ENCODE peak calls at places on chromosome 22, in six cellular contexts. B is MM.1S, Q is GM23338, E is PC-3, W is HCT116, G is GM23248. N is an unnamed sample.

GRCh38 chr22:27113211-27114030 is 456.0 kb downstream of the MIAT start:
- DNase-seq in B (no peak), Q (no peak), E (peak), G (peak), W (peak), N (peak)

GRCh38 chr22:25495286-25495685 is 69.2 kb upstream of the GRK3 start:
- DNase-seq in Q (no peak), G (no peak), W (no peak), B (no peak), E (no peak), N (peak)

GRCh38 chr22:48908547-48908946 is 919.1 kb downstream of the BRD1 start:
- DNase-seq in E (no peak), G (no peak), Q (no peak), W (no peak), B (no peak), N (no peak)

GRCh38 chr22:20530368-20531153 is 23.2 kb downstream of the MED15 start:
- DNase-seq in W (peak), G (peak), B (no peak), E (peak), Q (no peak), N (peak)

GRCh38 chr22:50672471-50673230 is at the start of gene SHANK3:
- DNase-seq in B (no peak), W (no peak), Q (peak), E (no peak), G (no peak), N (peak)

GRCh38 chr22:30441088-30441487 is 15.5 kb downstream of the MTFP1 start:
- DNase-seq in E (no peak), Q (no peak), B (no peak), G (no peak), W (no peak), N (no peak)

GRCh38 chr22:45240810-45241631 is at the start of gene KIAA0930:
- DNase-seq in G (peak), W (peak), B (peak), Q (peak), E (peak), N (peak)

GRCh38 chr22:50293441-50294318 is 13.8 kb downstream of the PLXNB2 start:
- DNase-seq in E (peak), Q (peak), B (no peak), W (no peak), G (peak), N (peak)

GRCh38 chr22:46373166-46373565 is 37.7 kb downstream of the TRMU start:
- DNase-seq in G (no peak), B (no peak), W (no peak), E (no peak), Q (no peak), N (no peak)

GRCh38 chr22:30386960-30387848 is at the start of gene RNF215:
- DNase-seq in Q (peak), G (peak), E (peak), W (peak), B (peak), N (peak)

GRCh38 chr22:21042978-21043855 is 2.5 kb upstream of the LRRC74B start:
- DNase-seq in E (peak), W (no peak), B (no peak), G (peak), Q (no peak), N (no peak)

GRCh38 chr22:31107206-31108118 is at the start of gene SELENOM:
- DNase-seq in E (peak), W (peak), Q (peak), B (peak), G (peak), N (peak)

GRCh38 chr22:20551805-20552449 is 44.5 kb downstream of the MED15 start:
- DNase-seq in B (no peak), E (no peak), G (peak), Q (no peak), W (no peak), N (no peak)

GRCh38 chr22:31276426-31277167 is 15.7 kb downstream of the PIK3IP1 start:
- DNase-seq in B (no peak), W (no peak), Q (no peak), G (no peak), E (no peak), N (no peak)

GRCh38 chr22:32998373-32998772 is 59.8 kb downstream of the SYN3 start:
- DNase-seq in E (no peak), G (no peak), Q (no peak), W (no peak), B (no peak), N (no peak)

GRCh38 chr22:47125603-47126002 is 363.2 kb downstream of the TBC1D22A start:
- DNase-seq in W (peak), Q (peak), B (no peak), E (no peak), G (peak), N (no peak)

GRCh38 chr22:21754523-21755128 is 19.0 kb upstream of the YPEL1 start:
- DNase-seq in E (no peak), G (peak), W (no peak), Q (no peak), B (no peak), N (no peak)

GRCh38 chr22:49763696-49764095 is 64.0 kb downstream of the BRD1 start:
- DNase-seq in G (no peak), Q (no peak), B (no peak), W (no peak), E (no peak), N (no peak)

GRCh38 chr22:49780992-49781782 is 46.5 kb downstream of the BRD1 start:
- DNase-seq in E (no peak), B (no peak), W (no peak), Q (no peak), G (no peak), N (no peak)

GRCh38 chr22:31122196-31122531 is 602 bp upstream of the INPP5J start:
- DNase-seq in W (no peak), B (no peak), E (no peak), Q (no peak), G (no peak), N (no peak)

GRCh38 chr22:41001722-41002122 is 50.5 kb downstream of the RBX1 start:
- DNase-seq in B (no peak), W (no peak), E (peak), Q (no peak), G (peak), N (peak)

GRCh38 chr22:49685686-49686085 is 142.0 kb downstream of the BRD1 start:
- DNase-seq in E (no peak), Q (no peak), G (no peak), W (no peak), B (no peak), N (no peak)

GRCh38 chr22:48957987-48958321 is 869.7 kb downstream of the BRD1 start:
- DNase-seq in G (no peak), W (no peak), Q (no peak), E (no peak), B (no peak), N (no peak)

GRCh38 chr22:19797631-19798319 is 37.2 kb downstream of the TBX1 start:
- DNase-seq in W (no peak), G (no peak), E (no peak), Q (no peak), B (no peak), N (no peak)

GRCh38 chr22:25992331-25992730 is 176.9 kb upstream of the SEZ6L start:
- DNase-seq in W (no peak), G (no peak), B (no peak), Q (no peak), E (no peak), N (no peak)

GRCh38 chr22:39997421-39997820 is 2.7 kb downstream of the FAM83F start:
- DNase-seq in E (no peak), W (no peak), Q (no peak), B (no peak), G (no peak), N (no peak)

GRCh38 chr22:40000171-40000570 is 5.4 kb downstream of the FAM83F start:
- DNase-seq in G (no peak), W (no peak), E (no peak), Q (no peak), B (no peak), N (no peak)

GRCh38 chr22:39999144-39999757 is 4.5 kb downstream of the FAM83F start:
- DNase-seq in G (peak), W (no peak), B (no peak), Q (no peak), E (no peak), N (peak)

GRCh38 chr22:39996732-39997131 is 2.0 kb downstream of the FAM83F start:
- DNase-seq in B (no peak), Q (no peak), E (no peak), G (no peak), W (no peak), N (no peak)

GRCh38 chr22:39997939-39998726 is 3.4 kb downstream of the FAM83F start:
- DNase-seq in E (peak), G (no peak), B (no peak), Q (peak), W (no peak), N (peak)
- TF ChIP-seq EZH2phosphoT487 in E (no peak), G (no peak), B (no peak), Q (no peak), W (no peak), N (no peak)

DNA sequence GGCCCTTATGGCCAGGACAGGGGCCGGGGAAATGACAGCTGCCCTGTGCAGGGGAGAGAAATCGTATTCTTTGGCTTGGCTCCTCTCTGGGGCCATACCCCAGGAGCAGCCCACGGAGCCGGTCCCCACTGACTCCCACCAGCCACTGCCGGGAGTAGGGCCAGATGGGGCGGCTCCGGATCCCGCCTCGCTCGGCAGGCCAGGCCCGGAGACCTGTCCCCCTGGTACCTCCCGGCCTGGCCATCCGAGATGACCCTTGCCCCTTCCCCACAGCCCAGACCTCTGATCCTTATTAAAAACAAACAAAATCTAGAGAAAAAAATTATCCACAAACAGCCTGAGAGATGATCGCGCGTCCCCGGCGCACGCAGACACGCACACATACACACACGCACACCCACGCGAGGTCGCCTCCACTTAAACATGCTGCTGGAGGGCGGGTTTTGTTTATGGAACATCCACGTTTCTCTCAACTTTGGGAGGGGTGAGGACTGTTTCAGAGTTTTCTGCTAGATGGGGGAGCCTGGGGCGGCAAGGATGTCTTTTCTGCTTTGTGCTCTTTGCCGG is 59.1 kb downstream of the IGLL1 start:
- DNase-seq in E (no peak), W (no peak), B (no peak), Q (no peak), G (peak), N (peak)
- TF ChIP-seq EZH2phosphoT487 in E (no peak), W (no peak), B (no peak), Q (no peak), G (no peak), N (no peak)

GRCh38 chr22:38874529-38875222 is 2.7 kb upstream of the CBX6 start:
- DNase-seq in B (no peak), G (no peak), E (no peak), W (no peak), Q (no peak), N (no peak)
- TF ChIP-seq EZH2phosphoT487 in B (no peak), G (no peak), E (no peak), W (no peak), Q (no peak), N (no peak)

GRCh38 chr22:42992092-42992491 is 22.9 kb downstream of the PACSIN2 start:
- DNase-seq in Q (no peak), G (no peak), E (no peak), W (no peak), B (no peak), N (no peak)

GRCh38 chr22:42992886-42993479 is 22.0 kb downstream of the PACSIN2 start:
- DNase-seq in W (no peak), E (no peak), Q (no peak), G (no peak), B (no peak), N (no peak)

GRCh38 chr22:42993651-42994275 is 21.2 kb downstream of the PACSIN2 start:
- DNase-seq in B (no peak), E (peak), W (no peak), Q (no peak), G (peak), N (no peak)

GRCh38 chr22:42991010-42991651 is 23.8 kb downstream of the PACSIN2 start:
- DNase-seq in G (peak), B (no peak), E (peak), Q (no peak), W (no peak), N (peak)

DNA sequence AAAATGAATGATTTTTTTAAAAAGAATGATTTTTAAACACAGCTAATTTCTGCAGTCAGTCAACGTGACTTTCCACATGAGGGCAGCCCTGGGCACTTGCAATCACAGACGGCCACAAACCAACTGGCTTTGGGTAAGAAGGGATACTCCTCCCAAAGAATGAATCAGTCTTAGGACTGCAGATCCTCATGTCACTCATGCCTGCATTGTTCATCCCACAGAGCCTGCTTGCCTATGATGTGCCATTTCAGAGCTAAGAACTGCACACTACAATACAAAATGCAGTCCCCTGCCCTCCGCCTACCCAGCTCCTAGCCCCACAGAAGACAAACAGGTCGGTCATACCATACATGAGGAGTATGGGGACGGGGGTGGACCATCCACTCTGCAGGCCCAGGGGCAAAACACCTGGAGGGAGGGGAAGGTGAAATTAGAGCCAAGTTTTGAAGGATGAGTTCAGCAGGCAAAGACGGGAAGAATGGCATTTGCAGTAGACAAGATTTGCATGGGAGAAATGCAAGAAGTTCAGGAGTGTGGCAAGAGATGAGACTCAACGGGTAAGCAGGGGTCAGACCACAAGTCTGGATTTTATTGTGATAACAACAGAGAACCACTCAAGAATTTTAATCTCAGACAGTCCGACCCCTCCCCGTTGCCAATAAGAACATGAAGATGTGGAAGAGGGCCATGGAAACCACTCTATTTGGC is 24.7 kb downstream of the PACSIN2 start:
- DNase-seq in G (peak), Q (peak), B (no peak), E (peak), W (no peak), N (peak)
- TF ChIP-seq EZH2phosphoT487 in G (no peak), Q (no peak), B (no peak), E (no peak), W (no peak), N (no peak)

GRCh38 chr22:28172948-28173360 is 253.9 kb upstream of the PITPNB start:
- DNase-seq in B (no peak), G (peak), Q (no peak), E (peak), W (no peak), N (peak)
- TF ChIP-seq EZH2phosphoT487 in B (no peak), G (no peak), Q (no peak), E (no peak), W (no peak), N (no peak)

DNA sequence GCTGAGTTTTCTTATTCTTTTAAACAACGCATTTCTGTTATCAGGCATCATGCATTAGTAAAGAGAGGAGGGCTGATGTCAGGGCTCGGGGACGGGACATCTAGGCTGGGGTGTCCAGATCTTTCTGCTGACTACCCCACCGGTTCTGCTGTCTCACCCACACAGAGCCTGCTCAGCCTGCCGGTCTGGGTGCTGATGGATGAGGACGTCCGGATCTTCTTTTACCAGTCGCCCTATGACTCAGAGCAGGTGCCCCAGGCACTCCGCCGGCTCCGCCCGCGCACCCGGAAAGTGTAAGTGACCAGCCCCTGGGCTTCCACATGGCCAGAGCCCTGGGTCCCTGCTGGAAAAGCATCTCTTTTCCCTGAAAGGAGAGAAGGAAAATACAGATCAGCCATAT is 9.4 kb downstream of the NCF4 start:
- DNase-seq in B (no peak), W (peak), Q (no peak), E (peak), G (no peak), N (no peak)
- TF ChIP-seq EZH2phosphoT487 in B (no peak), W (no peak), Q (no peak), E (no peak), G (no peak), N (no peak)

N was measured in hepatocyte.